ENCODE peak calls at places on chromosomes 2 and 18, in six cellular contexts. U is psoas muscle, Q is right cardiac atrium, I is uterus, M is endodermal cell, C is breast epithelium. F is an unnamed sample. For H3K4me1, the result is how much of the 10 kb centered on the place peaks cover.

GRCh38 chr2:18398833-18399232 is 161.6 kb downstream of the RDH14 start:
- DNase-seq in I (no peak), U (peak), Q (no peak), C (no peak), M (no peak), F (no peak)

GRCh38 chr2:16678964-16679363 is 13.3 kb upstream of the CYRIA start:
- DNase-seq in C (no peak), U (no peak), I (no peak), M (peak), Q (no peak), F (no peak)

GRCh38 chr2:179302764-179303561 is 38.3 kb upstream of the SESTD1 start:
- DNase-seq in Q (no peak), I (no peak), M (no peak), C (no peak), U (no peak), F (no peak)

GRCh38 chr18:52499646-52500045 is 159.6 kb downstream of the DCC start:
- DNase-seq in M (no peak), Q (no peak), I (no peak), C (no peak), U (no peak), F (no peak)

GRCh38 chr2:625415-626135 is 51.6 kb downstream of the TMEM18 start:
- DNase-seq in I (no peak), C (no peak), U (no peak), Q (no peak), M (peak), F (no peak)

GRCh38 chr2:85401844-85402243 is 8.3 kb downstream of the CAPG start:
- DNase-seq in Q (no peak), C (no peak), U (no peak), I (no peak), M (no peak), F (no peak)

GRCh38 chr2:42781204-42781603 is 11.2 kb downstream of the HAAO start:
- DNase-seq in I (no peak), Q (no peak), U (no peak), M (no peak), C (no peak), F (no peak)

GRCh38 chr18:23169683-23170082 is 34.4 kb downstream of the CABLES1 start:
- DNase-seq in M (peak), C (peak), I (no peak), Q (no peak), U (no peak), F (no peak)

GRCh38 chr18:55587341-55588000 is 521 bp downstream of the TCF4 start:
- DNase-seq in I (peak), M (peak), Q (peak), U (peak), C (no peak), F (no peak)

GRCh38 chr2:60839126-60839813 is 42.1 kb upstream of the REL start:
- DNase-seq in M (peak), C (no peak), Q (no peak), I (no peak), U (no peak), F (no peak)

GRCh38 chr2:68031546-68032160 is 31.2 kb downstream of the C1D start:
- DNase-seq in I (no peak), C (no peak), U (no peak), M (no peak), Q (no peak), F (no peak)

GRCh38 chr18:24397131-24397693 is 412 bp downstream of the OSBPL1A start:
- DNase-seq in M (no peak), C (peak), Q (no peak), I (peak), U (no peak), F (no peak)

GRCh38 chr2:113887393-113887792 is 2.5 kb upstream of the ACTR3 start:
- DNase-seq in I (no peak), C (no peak), M (no peak), Q (no peak), U (no peak), F (no peak)
- H3K4me3 ChIP-seq in I (no peak), C (no peak), M (peak), Q (no peak), U (no peak), F (peak)

GRCh38 chr2:74891136-74891764 is 57.3 kb downstream of the HK2 start:
- DNase-seq in Q (no peak), I (no peak), U (no peak), M (peak), C (no peak), F (no peak)
- H3K27ac ChIP-seq in Q (no peak), I (no peak), U (no peak), M (no peak), C (no peak), F (no peak)

GRCh38 chr2:71460056-71460455 is 6.7 kb downstream of the DYSF start:
- DNase-seq in I (no peak), U (no peak), C (no peak), M (no peak), Q (no peak), F (no peak)
- H3K4me1 ChIP-seq in I (under half), U (half or more), C (under half), M (under half), Q (under half), F (under half)

GRCh38 chr2:237497820-237498128 is 10.7 kb downstream of the MLPH start:
- DNase-seq in C (peak), U (peak), M (no peak), Q (no peak), I (peak), F (no peak)

GRCh38 chr2:237495521-237496117 is 8.6 kb downstream of the MLPH start:
- DNase-seq in M (no peak), Q (no peak), C (no peak), I (no peak), U (no peak), F (no peak)

GRCh38 chr2:237496428-237496827 is 9.4 kb downstream of the MLPH start:
- DNase-seq in Q (no peak), M (no peak), U (no peak), I (no peak), C (no peak), F (no peak)

GRCh38 chr2:237498341-237498740 is 11.3 kb downstream of the MLPH start:
- DNase-seq in U (no peak), M (no peak), C (no peak), I (no peak), Q (no peak), F (no peak)

GRCh38 chr2:237497009-237497819 is 10.2 kb downstream of the MLPH start:
- DNase-seq in I (no peak), C (no peak), Q (no peak), M (peak), U (no peak), F (no peak)
- H3K4me3 ChIP-seq in I (no peak), C (no peak), Q (no peak), M (no peak), U (no peak), F (no peak)

GRCh38 chr18:36464126-36464651 is 166.7 kb downstream of the FHOD3 start:
- DNase-seq in U (no peak), M (no peak), C (no peak), Q (no peak), I (no peak), F (no peak)
- H3K27ac ChIP-seq in U (no peak), M (no peak), C (no peak), Q (peak), I (no peak), F (no peak)